ENCODE peak calls at places on chromosomes 6 and 20, in seven cellular contexts. One of them, this sample, is unnamed. For H3K27me3, H3K36me3 and H3K4me1, the result is how much of the 10 kb centered on the place peaks cover.

GRCh38 chr6:108156180-108156937 is 9.5 kb upstream of the NR2E1 start:
- DNase-seq in SJSA1: no peak
- DNase-seq in right lobe of liver: no peak
- DNase-seq in iPS DF 6.9: no peak
- DNase-seq in ascending aorta: peak
- DNase-seq in GM23248: peak
- DNase-seq in NT2/D1: no peak
- DNase-seq in this sample: no peak

GRCh38 chr20:4135385-4136077 is 120.2 kb upstream of the RNF24 start:
- DNase-seq in SJSA1: peak
- DNase-seq in right lobe of liver: peak
- DNase-seq in iPS DF 6.9: no peak
- DNase-seq in ascending aorta: peak
- DNase-seq in GM23248: peak
- DNase-seq in NT2/D1: peak
- DNase-seq in this sample: no peak

GRCh38 chr6:34182751-34183531 is 37.1 kb upstream of the GRM4 start:
- DNase-seq in SJSA1: no peak
- DNase-seq in right lobe of liver: no peak
- DNase-seq in iPS DF 6.9: no peak
- DNase-seq in ascending aorta: peak
- DNase-seq in GM23248: no peak
- DNase-seq in NT2/D1: no peak
- DNase-seq in this sample: no peak

GRCh38 chr6:143965503-143966171 is 42.4 kb downstream of the PLAGL1 start:
- DNase-seq in SJSA1: no peak
- DNase-seq in right lobe of liver: no peak
- DNase-seq in iPS DF 6.9: no peak
- DNase-seq in ascending aorta: no peak
- DNase-seq in GM23248: peak
- DNase-seq in NT2/D1: no peak
- DNase-seq in this sample: no peak

GRCh38 chr20:60857708-60858107 is 394.4 kb upstream of the CDH4 start:
- DNase-seq in SJSA1: no peak
- DNase-seq in right lobe of liver: no peak
- DNase-seq in iPS DF 6.9: no peak
- DNase-seq in ascending aorta: no peak
- DNase-seq in GM23248: peak
- DNase-seq in NT2/D1: no peak
- DNase-seq in this sample: no peak

GRCh38 chr6:13708679-13709261 is 2.9 kb downstream of the RANBP9 start:
- DNase-seq in SJSA1: no peak
- DNase-seq in right lobe of liver: no peak
- DNase-seq in iPS DF 6.9: no peak
- DNase-seq in ascending aorta: no peak
- DNase-seq in GM23248: peak
- DNase-seq in NT2/D1: no peak
- DNase-seq in this sample: no peak

GRCh38 chr6:96202571-96202970 is 186.8 kb downstream of the FUT9 start:
- DNase-seq in SJSA1: no peak
- DNase-seq in right lobe of liver: no peak
- DNase-seq in iPS DF 6.9: no peak
- DNase-seq in ascending aorta: no peak
- DNase-seq in GM23248: no peak
- DNase-seq in NT2/D1: no peak
- DNase-seq in this sample: no peak

GRCh38 chr6:11535801-11536230 is 1.7 kb upstream of the TMEM170B start:
- DNase-seq in SJSA1: peak
- DNase-seq in right lobe of liver: no peak
- DNase-seq in iPS DF 6.9: no peak
- DNase-seq in ascending aorta: peak
- DNase-seq in GM23248: peak
- DNase-seq in NT2/D1: no peak
- DNase-seq in this sample: no peak

GRCh38 chr6:93419304-93420162 is at the start of gene EPHA7:
- DNase-seq in SJSA1: peak
- DNase-seq in right lobe of liver: peak
- DNase-seq in iPS DF 6.9: peak
- DNase-seq in ascending aorta: peak
- DNase-seq in GM23248: peak
- DNase-seq in NT2/D1: peak
- DNase-seq in this sample: peak

GRCh38 chr20:61934716-61935530 is 130.8 kb downstream of the TAF4 start:
- DNase-seq in SJSA1: no peak
- DNase-seq in right lobe of liver: no peak
- DNase-seq in iPS DF 6.9: no peak
- DNase-seq in ascending aorta: peak
- DNase-seq in GM23248: peak
- DNase-seq in NT2/D1: no peak
- DNase-seq in this sample: no peak

GRCh38 chr6:21885532-21886089 is 292.1 kb downstream of the SOX4 start:
- DNase-seq in SJSA1: peak
- DNase-seq in right lobe of liver: no peak
- DNase-seq in iPS DF 6.9: no peak
- DNase-seq in ascending aorta: peak
- DNase-seq in GM23248: peak
- DNase-seq in NT2/D1: no peak
- DNase-seq in this sample: no peak

GRCh38 chr6:80642452-80642851 is 536.0 kb downstream of the BCKDHB start:
- DNase-seq in SJSA1: no peak
- DNase-seq in right lobe of liver: no peak
- DNase-seq in iPS DF 6.9: no peak
- DNase-seq in ascending aorta: no peak
- DNase-seq in GM23248: peak
- DNase-seq in NT2/D1: no peak
- DNase-seq in this sample: no peak

GRCh38 chr6:64294034-64294433 is 658.4 kb downstream of the PHF3 start:
- DNase-seq in SJSA1: no peak
- DNase-seq in right lobe of liver: no peak
- DNase-seq in iPS DF 6.9: no peak
- DNase-seq in ascending aorta: no peak
- DNase-seq in GM23248: peak
- DNase-seq in NT2/D1: no peak
- DNase-seq in this sample: no peak

GRCh38 chr6:13239530-13240455 is 88.5 kb downstream of the TBC1D7 start:
- DNase-seq in SJSA1: no peak
- DNase-seq in right lobe of liver: no peak
- DNase-seq in iPS DF 6.9: no peak
- DNase-seq in ascending aorta: no peak
- DNase-seq in GM23248: no peak
- DNase-seq in NT2/D1: no peak
- DNase-seq in this sample: no peak

GRCh38 chr6:23111984-23112383 is 542.6 kb downstream of the HDGFL1 start:
- DNase-seq in SJSA1: no peak
- DNase-seq in right lobe of liver: no peak
- DNase-seq in iPS DF 6.9: no peak
- DNase-seq in ascending aorta: no peak
- DNase-seq in GM23248: peak
- DNase-seq in NT2/D1: no peak
- DNase-seq in this sample: no peak

GRCh38 chr6:118748311-118749062 is 97.1 kb upstream of the CEP85L start:
- DNase-seq in SJSA1: peak
- DNase-seq in right lobe of liver: peak
- DNase-seq in iPS DF 6.9: no peak
- DNase-seq in ascending aorta: no peak
- DNase-seq in GM23248: peak
- DNase-seq in NT2/D1: peak
- DNase-seq in this sample: no peak

GRCh38 chr6:41459738-41460137 is 86.4 kb upstream of the FOXP4 start:
- DNase-seq in SJSA1: no peak
- DNase-seq in right lobe of liver: no peak
- DNase-seq in iPS DF 6.9: no peak
- DNase-seq in ascending aorta: no peak
- DNase-seq in GM23248: no peak
- DNase-seq in NT2/D1: no peak
- DNase-seq in this sample: no peak

GRCh38 chr6:41462980-41463930 is 82.9 kb upstream of the FOXP4 start:
- DNase-seq in SJSA1: peak
- DNase-seq in right lobe of liver: peak
- DNase-seq in iPS DF 6.9: no peak
- DNase-seq in ascending aorta: peak
- DNase-seq in GM23248: peak
- DNase-seq in NT2/D1: no peak
- DNase-seq in this sample: no peak

GRCh38 chr6:41464019-41464418 is 82.2 kb upstream of the FOXP4 start:
- DNase-seq in SJSA1: no peak
- DNase-seq in right lobe of liver: no peak
- DNase-seq in iPS DF 6.9: no peak
- DNase-seq in ascending aorta: no peak
- DNase-seq in GM23248: no peak
- DNase-seq in NT2/D1: no peak
- DNase-seq in this sample: no peak

GRCh38 chr6:41460742-41461336 is 85.3 kb upstream of the FOXP4 start:
- DNase-seq in SJSA1: no peak
- DNase-seq in right lobe of liver: no peak
- DNase-seq in iPS DF 6.9: no peak
- DNase-seq in ascending aorta: no peak
- DNase-seq in GM23248: no peak
- DNase-seq in NT2/D1: no peak
- DNase-seq in this sample: no peak

GRCh38 chr6:41462033-41462432 is 84.1 kb upstream of the FOXP4 start:
- DNase-seq in SJSA1: no peak
- DNase-seq in right lobe of liver: no peak
- DNase-seq in iPS DF 6.9: no peak
- DNase-seq in ascending aorta: no peak
- DNase-seq in GM23248: no peak
- DNase-seq in NT2/D1: no peak
- DNase-seq in this sample: no peak
- H3K27me3 ChIP-seq in SJSA1: under half
- H3K27me3 ChIP-seq in right lobe of liver: under half
- H3K27me3 ChIP-seq in iPS DF 6.9: under half
- H3K27me3 ChIP-seq in ascending aorta: under half
- H3K27me3 ChIP-seq in GM23248: under half
- H3K27me3 ChIP-seq in NT2/D1: under half
- H3K27me3 ChIP-seq in this sample: under half

DNA sequence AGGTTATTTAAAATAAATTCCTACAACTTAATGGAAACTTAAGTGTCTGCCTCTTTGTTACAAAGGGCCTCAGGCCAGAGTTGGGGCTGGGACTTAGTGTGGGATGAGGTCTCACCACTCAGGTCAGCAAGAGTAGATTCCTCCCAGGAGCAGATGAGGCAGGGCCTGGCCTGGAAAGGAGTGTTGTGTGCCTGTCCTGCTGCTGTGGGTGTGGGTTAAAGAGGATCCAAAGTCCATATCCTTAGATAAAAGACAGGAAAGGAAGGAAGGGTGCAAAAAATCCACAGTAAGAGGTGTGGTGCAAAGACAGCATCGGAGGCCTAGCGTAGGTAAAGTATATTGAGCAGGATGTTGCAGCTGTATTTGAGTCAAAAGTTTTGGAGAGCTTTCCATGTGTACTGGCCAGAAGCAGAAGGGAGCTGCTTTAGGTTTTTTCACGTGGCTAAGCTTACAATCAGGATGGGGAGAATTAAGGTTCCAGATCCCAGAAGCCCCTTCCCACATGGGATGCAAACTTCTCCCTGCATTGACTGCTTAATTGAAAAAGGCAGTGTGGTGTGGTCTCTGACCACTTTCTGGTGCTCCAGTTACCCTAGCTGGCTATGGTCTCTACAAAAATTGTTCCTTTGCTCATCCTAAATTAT is 12.8 kb upstream of the PLCG1 start:
- DNase-seq in SJSA1: no peak
- DNase-seq in right lobe of liver: no peak
- DNase-seq in iPS DF 6.9: no peak
- DNase-seq in ascending aorta: no peak
- DNase-seq in GM23248: no peak
- DNase-seq in NT2/D1: no peak
- DNase-seq in this sample: no peak
- H3K36me3 ChIP-seq in SJSA1: half or more
- H3K36me3 ChIP-seq in right lobe of liver: under half
- H3K36me3 ChIP-seq in iPS DF 6.9: under half
- H3K36me3 ChIP-seq in ascending aorta: under half
- H3K36me3 ChIP-seq in GM23248: half or more
- H3K36me3 ChIP-seq in NT2/D1: half or more
- H3K36me3 ChIP-seq in this sample: half or more

GRCh38 chr6:83884523-83884922 is 25.0 kb downstream of the CYB5R4 start:
- DNase-seq in SJSA1: peak
- DNase-seq in right lobe of liver: no peak
- DNase-seq in iPS DF 6.9: no peak
- DNase-seq in ascending aorta: no peak
- DNase-seq in GM23248: peak
- DNase-seq in NT2/D1: no peak
- DNase-seq in this sample: no peak
- H3K4me1 ChIP-seq in SJSA1: under half
- H3K4me1 ChIP-seq in right lobe of liver: under half
- H3K4me1 ChIP-seq in iPS DF 6.9: under half
- H3K4me1 ChIP-seq in ascending aorta: under half
- H3K4me1 ChIP-seq in GM23248: under half
- H3K4me1 ChIP-seq in NT2/D1: under half
- H3K4me1 ChIP-seq in this sample: under half

GRCh38 chr6:39714802-39715201 is 10.4 kb downstream of the KIF6 start:
- DNase-seq in SJSA1: no peak
- DNase-seq in right lobe of liver: no peak
- DNase-seq in iPS DF 6.9: no peak
- DNase-seq in ascending aorta: no peak
- DNase-seq in GM23248: no peak
- DNase-seq in NT2/D1: no peak
- DNase-seq in this sample: no peak
- H3K27me3 ChIP-seq in SJSA1: under half
- H3K27me3 ChIP-seq in right lobe of liver: under half
- H3K27me3 ChIP-seq in iPS DF 6.9: under half
- H3K27me3 ChIP-seq in ascending aorta: under half
- H3K27me3 ChIP-seq in GM23248: under half
- H3K27me3 ChIP-seq in NT2/D1: under half
- H3K27me3 ChIP-seq in this sample: under half

GRCh38 chr6:161444966-161445799 is 171.3 kb upstream of the AGPAT4 start:
- DNase-seq in SJSA1: no peak
- DNase-seq in right lobe of liver: no peak
- DNase-seq in iPS DF 6.9: no peak
- DNase-seq in ascending aorta: no peak
- DNase-seq in GM23248: peak
- DNase-seq in NT2/D1: no peak
- DNase-seq in this sample: no peak
- H3K36me3 ChIP-seq in SJSA1: under half
- H3K36me3 ChIP-seq in right lobe of liver: under half
- H3K36me3 ChIP-seq in iPS DF 6.9: under half
- H3K36me3 ChIP-seq in ascending aorta: under half
- H3K36me3 ChIP-seq in GM23248: under half
- H3K36me3 ChIP-seq in NT2/D1: under half
- H3K36me3 ChIP-seq in this sample: under half

GRCh38 chr6:17966451-17966850 is 21.0 kb downstream of the KIF13A start:
- DNase-seq in SJSA1: no peak
- DNase-seq in right lobe of liver: no peak
- DNase-seq in iPS DF 6.9: no peak
- DNase-seq in ascending aorta: no peak
- DNase-seq in GM23248: no peak
- DNase-seq in NT2/D1: no peak
- DNase-seq in this sample: no peak
- H3K4me1 ChIP-seq in SJSA1: half or more
- H3K4me1 ChIP-seq in right lobe of liver: under half
- H3K4me1 ChIP-seq in iPS DF 6.9: under half
- H3K4me1 ChIP-seq in ascending aorta: half or more
- H3K4me1 ChIP-seq in GM23248: half or more
- H3K4me1 ChIP-seq in NT2/D1: under half
- H3K4me1 ChIP-seq in this sample: under half